ENCODE peak calls at places on chromosomes 2 and 18, in seven cellular contexts. One of them, this sample, is unnamed.

GRCh38 chr2:3269425-3270094 is 108.1 kb downstream of the EIPR1 start:
- DNase-seq in AG20443: no peak
- DNase-seq in left ventricle myocardium superior: no peak
- DNase-seq in tibial nerve: no peak
- DNase-seq in GM10248: no peak
- DNase-seq in MM.1S: no peak
- DNase-seq in activated effector memory CD4-positive, alpha-beta T cell treated with Interleukin-2 at 50 U/mL for 16 hours: no peak
- DNase-seq in this sample: no peak

GRCh38 chr2:217798743-217799552 is 203.8 kb downstream of the TNS1 start:
- DNase-seq in AG20443: no peak
- DNase-seq in left ventricle myocardium superior: no peak
- DNase-seq in tibial nerve: no peak
- DNase-seq in GM10248: no peak
- DNase-seq in MM.1S: no peak
- DNase-seq in activated effector memory CD4-positive, alpha-beta T cell treated with Interleukin-2 at 50 U/mL for 16 hours: no peak
- DNase-seq in this sample: no peak

GRCh38 chr2:182133195-182133891 is 147.7 kb downstream of the PPP1R1C start:
- DNase-seq in AG20443: peak; percentile 16
- DNase-seq in left ventricle myocardium superior: no peak
- DNase-seq in tibial nerve: no peak
- DNase-seq in GM10248: no peak
- DNase-seq in MM.1S: no peak
- DNase-seq in activated effector memory CD4-positive, alpha-beta T cell treated with Interleukin-2 at 50 U/mL for 16 hours: no peak
- DNase-seq in this sample: no peak

GRCh38 chr2:3523551-3524041 is 4.3 kb upstream of the ADI1 start:
- DNase-seq in AG20443: peak; percentile 55
- DNase-seq in left ventricle myocardium superior: no peak
- DNase-seq in tibial nerve: no peak
- DNase-seq in GM10248: no peak
- DNase-seq in MM.1S: no peak
- DNase-seq in activated effector memory CD4-positive, alpha-beta T cell treated with Interleukin-2 at 50 U/mL for 16 hours: no peak
- DNase-seq in this sample: peak; percentile 76

GRCh38 chr2:46471-47345 is at the start of gene FAM110C:
- DNase-seq in AG20443: peak; percentile 31
- DNase-seq in left ventricle myocardium superior: peak; percentile 84
- DNase-seq in tibial nerve: no peak
- DNase-seq in GM10248: no peak
- DNase-seq in MM.1S: no peak
- DNase-seq in activated effector memory CD4-positive, alpha-beta T cell treated with Interleukin-2 at 50 U/mL for 16 hours: peak; percentile 29
- DNase-seq in this sample: peak; percentile 49

GRCh38 chr2:113138428-113139322 is 11.3 kb downstream of the IL1RN start:
- DNase-seq in AG20443: peak; percentile 71
- DNase-seq in left ventricle myocardium superior: no peak
- DNase-seq in tibial nerve: peak; percentile 91
- DNase-seq in GM10248: peak; percentile 74
- DNase-seq in MM.1S: peak; percentile 85
- DNase-seq in activated effector memory CD4-positive, alpha-beta T cell treated with Interleukin-2 at 50 U/mL for 16 hours: no peak
- DNase-seq in this sample: peak; percentile 59

GRCh38 chr18:9403795-9404564 is 69.4 kb downstream of the TWSG1 start:
- DNase-seq in AG20443: no peak
- DNase-seq in left ventricle myocardium superior: no peak
- DNase-seq in tibial nerve: peak; percentile 12
- DNase-seq in GM10248: no peak
- DNase-seq in MM.1S: no peak
- DNase-seq in activated effector memory CD4-positive, alpha-beta T cell treated with Interleukin-2 at 50 U/mL for 16 hours: no peak
- DNase-seq in this sample: no peak

GRCh38 chr18:77114564-77115391 is 17.8 kb downstream of the MBP start:
- DNase-seq in AG20443: peak; percentile 93
- DNase-seq in left ventricle myocardium superior: peak; percentile 93
- DNase-seq in tibial nerve: peak; percentile 82
- DNase-seq in GM10248: peak; percentile 59
- DNase-seq in MM.1S: no peak
- DNase-seq in activated effector memory CD4-positive, alpha-beta T cell treated with Interleukin-2 at 50 U/mL for 16 hours: no peak
- DNase-seq in this sample: peak; percentile 83

GRCh38 chr2:16189019-16189850 is 248.9 kb downstream of the MYCN start:
- DNase-seq in AG20443: no peak
- DNase-seq in left ventricle myocardium superior: no peak
- DNase-seq in tibial nerve: no peak
- DNase-seq in GM10248: no peak
- DNase-seq in MM.1S: no peak
- DNase-seq in activated effector memory CD4-positive, alpha-beta T cell treated with Interleukin-2 at 50 U/mL for 16 hours: no peak
- DNase-seq in this sample: no peak

GRCh38 chr2:138948070-138948539 is 167.9 kb upstream of the NXPH2 start:
- DNase-seq in AG20443: peak; percentile 68
- DNase-seq in left ventricle myocardium superior: no peak
- DNase-seq in tibial nerve: peak; percentile 63
- DNase-seq in GM10248: peak; percentile 8
- DNase-seq in MM.1S: no peak
- DNase-seq in activated effector memory CD4-positive, alpha-beta T cell treated with Interleukin-2 at 50 U/mL for 16 hours: no peak
- DNase-seq in this sample: peak; percentile 7

GRCh38 chr18:70419526-70419925 is 130.7 kb downstream of the SOCS6 start:
- DNase-seq in AG20443: no peak
- DNase-seq in left ventricle myocardium superior: no peak
- DNase-seq in tibial nerve: no peak
- DNase-seq in GM10248: no peak
- DNase-seq in MM.1S: no peak
- DNase-seq in activated effector memory CD4-positive, alpha-beta T cell treated with Interleukin-2 at 50 U/mL for 16 hours: no peak
- DNase-seq in this sample: no peak

GRCh38 chr2:160075171-160075570 is 12.8 kb upstream of the PLA2R1 start:
- DNase-seq in AG20443: peak; percentile 94
- DNase-seq in left ventricle myocardium superior: no peak
- DNase-seq in tibial nerve: peak; percentile 35
- DNase-seq in GM10248: no peak
- DNase-seq in MM.1S: no peak
- DNase-seq in activated effector memory CD4-positive, alpha-beta T cell treated with Interleukin-2 at 50 U/mL for 16 hours: no peak
- DNase-seq in this sample: no peak

GRCh38 chr18:47247036-47247832 is 4.2 kb downstream of the SKOR2 start:
- DNase-seq in AG20443: peak; percentile 63
- DNase-seq in left ventricle myocardium superior: no peak
- DNase-seq in tibial nerve: no peak
- DNase-seq in GM10248: peak; percentile 20
- DNase-seq in MM.1S: no peak
- DNase-seq in activated effector memory CD4-positive, alpha-beta T cell treated with Interleukin-2 at 50 U/mL for 16 hours: no peak
- DNase-seq in this sample: peak; percentile 59

GRCh38 chr18:2417861-2418610 is 153.3 kb downstream of the METTL4 start:
- DNase-seq in AG20443: peak; percentile 26
- DNase-seq in left ventricle myocardium superior: no peak
- DNase-seq in tibial nerve: no peak
- DNase-seq in GM10248: no peak
- DNase-seq in MM.1S: no peak
- DNase-seq in activated effector memory CD4-positive, alpha-beta T cell treated with Interleukin-2 at 50 U/mL for 16 hours: no peak
- DNase-seq in this sample: no peak

GRCh38 chr2:88077076-88077475 is 9.5 kb downstream of the SMYD1 start:
- DNase-seq in AG20443: no peak
- DNase-seq in left ventricle myocardium superior: peak; percentile 69
- DNase-seq in tibial nerve: no peak
- DNase-seq in GM10248: no peak
- DNase-seq in MM.1S: no peak
- DNase-seq in activated effector memory CD4-positive, alpha-beta T cell treated with Interleukin-2 at 50 U/mL for 16 hours: no peak
- DNase-seq in this sample: no peak

GRCh38 chr2:178188466-178188865 is 5.8 kb upstream of the OSBPL6 start:
- DNase-seq in AG20443: no peak
- DNase-seq in left ventricle myocardium superior: no peak
- DNase-seq in tibial nerve: no peak
- DNase-seq in GM10248: no peak
- DNase-seq in MM.1S: no peak
- DNase-seq in activated effector memory CD4-positive, alpha-beta T cell treated with Interleukin-2 at 50 U/mL for 16 hours: no peak
- DNase-seq in this sample: no peak

GRCh38 chr18:48783616-48784520 is 166.9 kb downstream of the SMAD7 start:
- DNase-seq in AG20443: no peak
- DNase-seq in left ventricle myocardium superior: no peak
- DNase-seq in tibial nerve: no peak
- DNase-seq in GM10248: no peak
- DNase-seq in MM.1S: no peak
- DNase-seq in activated effector memory CD4-positive, alpha-beta T cell treated with Interleukin-2 at 50 U/mL for 16 hours: no peak
- DNase-seq in this sample: no peak

GRCh38 chr18:832085-832681 is 20.1 kb upstream of the YES1 start:
- DNase-seq in AG20443: no peak
- DNase-seq in left ventricle myocardium superior: peak; percentile 39
- DNase-seq in tibial nerve: no peak
- DNase-seq in GM10248: no peak
- DNase-seq in MM.1S: peak; percentile 83
- DNase-seq in activated effector memory CD4-positive, alpha-beta T cell treated with Interleukin-2 at 50 U/mL for 16 hours: no peak
- DNase-seq in this sample: no peak

GRCh38 chr18:51342815-51343214 is 145.3 kb upstream of the MEX3C start:
- DNase-seq in AG20443: no peak
- DNase-seq in left ventricle myocardium superior: no peak
- DNase-seq in tibial nerve: no peak
- DNase-seq in GM10248: no peak
- DNase-seq in MM.1S: peak; percentile 22
- DNase-seq in activated effector memory CD4-positive, alpha-beta T cell treated with Interleukin-2 at 50 U/mL for 16 hours: no peak
- DNase-seq in this sample: no peak

GRCh38 chr2:201909961-201910361 is 103.6 kb downstream of the CDK15 start:
- DNase-seq in AG20443: peak; percentile 67
- DNase-seq in left ventricle myocardium superior: no peak
- DNase-seq in tibial nerve: no peak
- DNase-seq in GM10248: peak; percentile 44
- DNase-seq in MM.1S: peak; percentile 72
- DNase-seq in activated effector memory CD4-positive, alpha-beta T cell treated with Interleukin-2 at 50 U/mL for 16 hours: no peak
- DNase-seq in this sample: peak; percentile 55

GRCh38 chr2:96917008-96917575 is 47.2 kb upstream of the SEMA4C start:
- DNase-seq in AG20443: no peak
- DNase-seq in left ventricle myocardium superior: no peak
- DNase-seq in tibial nerve: no peak
- DNase-seq in GM10248: no peak
- DNase-seq in MM.1S: no peak
- DNase-seq in activated effector memory CD4-positive, alpha-beta T cell treated with Interleukin-2 at 50 U/mL for 16 hours: no peak
- DNase-seq in this sample: no peak

GRCh38 chr18:79487198-79488165 is 91.8 kb downstream of the NFATC1 start:
- DNase-seq in AG20443: no peak
- DNase-seq in left ventricle myocardium superior: peak; percentile 29
- DNase-seq in tibial nerve: no peak
- DNase-seq in GM10248: no peak
- DNase-seq in MM.1S: no peak
- DNase-seq in activated effector memory CD4-positive, alpha-beta T cell treated with Interleukin-2 at 50 U/mL for 16 hours: no peak
- DNase-seq in this sample: no peak

GRCh38 chr18:66949419-66949818 is 345.5 kb upstream of the CDH19 start:
- DNase-seq in AG20443: no peak
- DNase-seq in left ventricle myocardium superior: no peak
- DNase-seq in tibial nerve: no peak
- DNase-seq in GM10248: no peak
- DNase-seq in MM.1S: no peak
- DNase-seq in activated effector memory CD4-positive, alpha-beta T cell treated with Interleukin-2 at 50 U/mL for 16 hours: no peak
- DNase-seq in this sample: no peak

GRCh38 chr2:39875182-39875913 is 96.3 kb upstream of the THUMPD2 start:
- DNase-seq in AG20443: peak; percentile 66
- DNase-seq in left ventricle myocardium superior: peak; percentile 34
- DNase-seq in tibial nerve: peak; percentile 34
- DNase-seq in GM10248: no peak
- DNase-seq in MM.1S: no peak
- DNase-seq in activated effector memory CD4-positive, alpha-beta T cell treated with Interleukin-2 at 50 U/mL for 16 hours: no peak
- DNase-seq in this sample: peak; percentile 84

GRCh38 chr2:119645173-119645846 is 33.7 kb upstream of the TMEM177 start:
- DNase-seq in AG20443: no peak
- DNase-seq in left ventricle myocardium superior: no peak
- DNase-seq in tibial nerve: no peak
- DNase-seq in GM10248: no peak
- DNase-seq in MM.1S: no peak
- DNase-seq in activated effector memory CD4-positive, alpha-beta T cell treated with Interleukin-2 at 50 U/mL for 16 hours: no peak
- DNase-seq in this sample: no peak

GRCh38 chr2:211055438-211055837 is 499.0 kb downstream of the CPS1 start:
- DNase-seq in AG20443: no peak
- DNase-seq in left ventricle myocardium superior: no peak
- DNase-seq in tibial nerve: no peak
- DNase-seq in GM10248: no peak
- DNase-seq in MM.1S: no peak
- DNase-seq in activated effector memory CD4-positive, alpha-beta T cell treated with Interleukin-2 at 50 U/mL for 16 hours: no peak
- DNase-seq in this sample: no peak

GRCh38 chr2:207167129-207167923 is 1.6 kb upstream of the KLF7 start:
- DNase-seq in AG20443: peak; percentile 40
- DNase-seq in left ventricle myocardium superior: no peak
- DNase-seq in tibial nerve: peak; percentile 44
- DNase-seq in GM10248: peak; percentile 28
- DNase-seq in MM.1S: no peak
- DNase-seq in activated effector memory CD4-positive, alpha-beta T cell treated with Interleukin-2 at 50 U/mL for 16 hours: no peak
- DNase-seq in this sample: no peak

This sample was measured in AG08396.